ENCODE peak calls at places on chromosome 18, in six cellular contexts. One of them, this sample, is unnamed. For H3K27me3, the result is how much of the 10 kb centered on the place peaks cover.

GRCh38 chr18:21805771-21806366 is 65.3 kb downstream of the MIB1 start:
- DNase-seq in H9: no peak
- DNase-seq in transverse colon: no peak
- DNase-seq in ascending aorta: peak
- DNase-seq in CD4-positive, alpha-beta T cell: no peak
- DNase-seq in hepatocyte: no peak
- DNase-seq in this sample: no peak

GRCh38 chr18:58212274-58212673 is 168.2 kb downstream of the NEDD4L start:
- DNase-seq in H9: no peak
- DNase-seq in transverse colon: peak
- DNase-seq in ascending aorta: no peak
- DNase-seq in CD4-positive, alpha-beta T cell: no peak
- DNase-seq in hepatocyte: no peak
- DNase-seq in this sample: no peak

GRCh38 chr18:1691860-1692259 is 787.2 kb downstream of the ADCYAP1 start:
- DNase-seq in H9: no peak
- DNase-seq in transverse colon: no peak
- DNase-seq in ascending aorta: no peak
- DNase-seq in CD4-positive, alpha-beta T cell: no peak
- DNase-seq in hepatocyte: no peak
- DNase-seq in this sample: no peak

GRCh38 chr18:56650056-56650455 is 1.1 kb upstream of the WDR7 start:
- DNase-seq in H9: no peak
- DNase-seq in transverse colon: no peak
- DNase-seq in ascending aorta: no peak
- DNase-seq in CD4-positive, alpha-beta T cell: no peak
- DNase-seq in hepatocyte: no peak
- DNase-seq in this sample: no peak

GRCh38 chr18:702957-703659 is 9.3 kb downstream of the ENOSF1 start:
- DNase-seq in H9: no peak
- DNase-seq in transverse colon: no peak
- DNase-seq in ascending aorta: no peak
- DNase-seq in CD4-positive, alpha-beta T cell: no peak
- DNase-seq in hepatocyte: peak
- DNase-seq in this sample: no peak

GRCh38 chr18:53838796-53839195 is 385.7 kb downstream of the MBD2 start:
- DNase-seq in H9: no peak
- DNase-seq in transverse colon: no peak
- DNase-seq in ascending aorta: no peak
- DNase-seq in CD4-positive, alpha-beta T cell: no peak
- DNase-seq in hepatocyte: peak
- DNase-seq in this sample: no peak

GRCh38 chr18:3251249-3251962 is 3.8 kb downstream of the MYL12A start:
- DNase-seq in H9: no peak
- DNase-seq in transverse colon: no peak
- DNase-seq in ascending aorta: no peak
- DNase-seq in CD4-positive, alpha-beta T cell: no peak
- DNase-seq in hepatocyte: no peak
- DNase-seq in this sample: no peak

GRCh38 chr18:10546557-10547300 is 20.9 kb downstream of the NAPG start:
- DNase-seq in H9: no peak
- DNase-seq in transverse colon: no peak
- DNase-seq in ascending aorta: no peak
- DNase-seq in CD4-positive, alpha-beta T cell: no peak
- DNase-seq in hepatocyte: no peak
- DNase-seq in this sample: no peak

GRCh38 chr18:58325521-58325908 is 281.5 kb downstream of the NEDD4L start:
- DNase-seq in H9: no peak
- DNase-seq in transverse colon: no peak
- DNase-seq in ascending aorta: no peak
- DNase-seq in CD4-positive, alpha-beta T cell: no peak
- DNase-seq in hepatocyte: no peak
- DNase-seq in this sample: no peak

GRCh38 chr18:8151176-8151575 is 458.1 kb upstream of the RAB12 start:
- DNase-seq in H9: no peak
- DNase-seq in transverse colon: no peak
- DNase-seq in ascending aorta: no peak
- DNase-seq in CD4-positive, alpha-beta T cell: no peak
- DNase-seq in hepatocyte: no peak
- DNase-seq in this sample: no peak

GRCh38 chr18:45728341-45729010 is 4.5 kb downstream of the SLC14A1 start:
- DNase-seq in H9: no peak
- DNase-seq in transverse colon: no peak
- DNase-seq in ascending aorta: no peak
- DNase-seq in CD4-positive, alpha-beta T cell: no peak
- DNase-seq in hepatocyte: no peak
- DNase-seq in this sample: no peak

GRCh38 chr18:80218341-80219227 is 28.7 kb downstream of the PARD6G start:
- DNase-seq in H9: no peak
- DNase-seq in transverse colon: no peak
- DNase-seq in ascending aorta: no peak
- DNase-seq in CD4-positive, alpha-beta T cell: no peak
- DNase-seq in hepatocyte: no peak
- DNase-seq in this sample: no peak

GRCh38 chr18:61203151-61203550 is 130.1 kb upstream of the CDH20 start:
- DNase-seq in H9: no peak
- DNase-seq in transverse colon: no peak
- DNase-seq in ascending aorta: no peak
- DNase-seq in CD4-positive, alpha-beta T cell: no peak
- DNase-seq in hepatocyte: no peak
- DNase-seq in this sample: no peak

GRCh38 chr18:26549486-26550435 is 1.4 kb upstream of the KCTD1 start:
- DNase-seq in H9: peak
- DNase-seq in transverse colon: peak
- DNase-seq in ascending aorta: peak
- DNase-seq in CD4-positive, alpha-beta T cell: no peak
- DNase-seq in hepatocyte: peak
- DNase-seq in this sample: peak

GRCh38 chr18:6465281-6465680 is 50.6 kb upstream of the L3MBTL4 start:
- DNase-seq in H9: no peak
- DNase-seq in transverse colon: no peak
- DNase-seq in ascending aorta: no peak
- DNase-seq in CD4-positive, alpha-beta T cell: no peak
- DNase-seq in hepatocyte: no peak
- DNase-seq in this sample: no peak

GRCh38 chr18:51195086-51195601 is 2.3 kb downstream of the MEX3C start:
- DNase-seq in H9: no peak
- DNase-seq in transverse colon: no peak
- DNase-seq in ascending aorta: no peak
- DNase-seq in CD4-positive, alpha-beta T cell: no peak
- DNase-seq in hepatocyte: no peak
- DNase-seq in this sample: no peak

GRCh38 chr18:11259421-11259820 is 110.1 kb upstream of the PIEZO2 start:
- DNase-seq in H9: no peak
- DNase-seq in transverse colon: peak
- DNase-seq in ascending aorta: peak
- DNase-seq in CD4-positive, alpha-beta T cell: no peak
- DNase-seq in hepatocyte: no peak
- DNase-seq in this sample: no peak

GRCh38 chr18:45664824-45665763 is 49.8 kb downstream of the SLC14A2 start:
- DNase-seq in H9: peak
- DNase-seq in transverse colon: peak
- DNase-seq in ascending aorta: peak
- DNase-seq in CD4-positive, alpha-beta T cell: peak
- DNase-seq in hepatocyte: peak
- DNase-seq in this sample: no peak

GRCh38 chr18:41745166-41746049 is 209.6 kb upstream of the PIK3C3 start:
- DNase-seq in H9: peak
- DNase-seq in transverse colon: peak
- DNase-seq in ascending aorta: no peak
- DNase-seq in CD4-positive, alpha-beta T cell: no peak
- DNase-seq in hepatocyte: peak
- DNase-seq in this sample: no peak
- TF ChIP-seq CTCF in H9: peak
- TF ChIP-seq CTCF in transverse colon: peak
- TF ChIP-seq CTCF in ascending aorta: no peak
- TF ChIP-seq CTCF in CD4-positive, alpha-beta T cell: no peak
- TF ChIP-seq CTCF in hepatocyte: peak
- TF ChIP-seq CTCF in this sample: no peak

GRCh38 chr18:59379772-59380530 is 20.9 kb upstream of the LMAN1 start:
- DNase-seq in H9: no peak
- DNase-seq in transverse colon: no peak
- DNase-seq in ascending aorta: no peak
- DNase-seq in CD4-positive, alpha-beta T cell: no peak
- DNase-seq in hepatocyte: no peak
- DNase-seq in this sample: no peak
- H3K27me3 ChIP-seq in H9: under half
- H3K27me3 ChIP-seq in transverse colon: under half
- H3K27me3 ChIP-seq in ascending aorta: under half
- H3K27me3 ChIP-seq in CD4-positive, alpha-beta T cell: under half
- H3K27me3 ChIP-seq in hepatocyte: under half
- H3K27me3 ChIP-seq in this sample: under half

DNA sequence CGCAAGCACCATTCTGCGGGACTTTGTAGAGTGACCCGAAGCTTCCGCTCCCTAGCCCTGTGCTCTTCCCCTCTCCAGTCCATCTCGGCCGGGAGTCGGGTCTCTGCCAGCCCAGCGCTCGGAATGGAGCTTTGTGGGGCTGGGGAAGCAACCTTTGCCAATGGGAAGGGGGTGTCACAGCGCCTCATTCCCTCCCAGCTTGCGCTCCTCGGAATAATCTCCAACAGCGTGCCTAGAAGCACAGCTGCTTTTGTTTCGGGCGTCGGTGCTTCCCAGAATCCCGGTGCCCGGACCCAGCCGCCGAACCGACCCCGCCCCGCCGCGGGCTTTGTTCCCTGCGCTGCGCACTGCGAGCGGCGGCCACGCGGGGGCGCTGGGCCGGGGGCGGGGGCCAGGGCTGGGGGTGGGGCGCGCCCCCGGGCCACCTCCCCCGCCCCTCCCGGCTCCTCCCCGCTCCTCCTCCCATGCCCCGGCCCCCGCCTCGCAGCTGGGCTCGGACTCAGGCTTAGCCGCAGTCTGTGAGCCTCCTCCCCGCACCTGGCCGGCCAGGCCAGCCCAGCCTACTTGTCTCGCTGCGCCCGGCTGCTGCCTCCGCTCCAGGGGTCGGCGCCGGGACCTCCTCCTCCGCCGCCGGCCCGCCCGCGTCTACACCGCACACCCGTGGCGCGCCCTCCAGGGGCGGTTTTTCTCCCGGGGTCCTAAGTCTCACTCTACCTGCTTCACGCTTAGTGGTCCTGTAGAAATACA is 77.7 kb upstream of the SMAD2 start:
- DNase-seq in H9: peak
- DNase-seq in transverse colon: peak
- DNase-seq in ascending aorta: peak
- DNase-seq in CD4-positive, alpha-beta T cell: peak
- DNase-seq in hepatocyte: peak
- DNase-seq in this sample: peak
- TF ChIP-seq CTCF in H9: no peak
- TF ChIP-seq CTCF in transverse colon: peak
- TF ChIP-seq CTCF in ascending aorta: peak
- TF ChIP-seq CTCF in CD4-positive, alpha-beta T cell: peak
- TF ChIP-seq CTCF in hepatocyte: peak
- TF ChIP-seq CTCF in this sample: peak

GRCh38 chr18:78983530-78983929 is 3.9 kb downstream of the SALL3 start:
- DNase-seq in H9: peak
- DNase-seq in transverse colon: no peak
- DNase-seq in ascending aorta: no peak
- DNase-seq in CD4-positive, alpha-beta T cell: no peak
- DNase-seq in hepatocyte: no peak
- DNase-seq in this sample: no peak
- H3K27me3 ChIP-seq in H9: under half
- H3K27me3 ChIP-seq in transverse colon: half or more
- H3K27me3 ChIP-seq in ascending aorta: under half
- H3K27me3 ChIP-seq in CD4-positive, alpha-beta T cell: half or more
- H3K27me3 ChIP-seq in hepatocyte: half or more
- H3K27me3 ChIP-seq in this sample: half or more